ENCODE peak calls at places on chromosomes 11 and 22, in ten cellular contexts. F, C, Y, G, K, E, V, J, T and W are unnamed samples.

GRCh38 chr11:93330446-93330984 is at the start of gene DEUP1:
- DNase-seq in F (no peak), C (peak), Y (peak), G (no peak), K (peak), E (peak), V (no peak), J (no peak), T (no peak), W (no peak)

GRCh38 chr11:33920838-33921613 is 29.1 kb upstream of the LMO2 start:
- DNase-seq in F (no peak), C (no peak), Y (no peak), G (no peak), K (no peak), E (peak), V (no peak), J (peak), T (no peak), W (no peak)

GRCh38 chr22:27108425-27109114 is 451.2 kb downstream of the MIAT start:
- DNase-seq in F (no peak), C (peak), Y (peak), G (no peak), K (no peak), E (no peak), V (no peak), J (no peak), T (no peak), W (no peak)

GRCh38 chr11:47915407-47916137 is 64.8 kb upstream of the PTPRJ start:
- DNase-seq in F (no peak), C (peak), Y (no peak), G (peak), K (no peak), E (peak), V (no peak), J (no peak), T (no peak), W (no peak)

GRCh38 chr22:30701872-30702271 is 7.2 kb downstream of the OSBP2 start:
- DNase-seq in F (peak), C (no peak), Y (no peak), G (no peak), K (no peak), E (no peak), V (no peak), J (peak), T (peak), W (no peak)

GRCh38 chr11:70270877-70271634 is 566 bp downstream of the PPFIA1 start:
- DNase-seq in F (peak), C (peak), Y (no peak), G (peak), K (no peak), E (peak), V (no peak), J (peak), T (peak), W (no peak)

GRCh38 chr22:28034760-28035401 is 115.8 kb upstream of the PITPNB start:
- DNase-seq in F (peak), C (no peak), Y (peak), G (no peak), K (no peak), E (no peak), V (no peak), J (peak), T (peak), W (peak)

GRCh38 chr22:24445481-24446290 is 18.3 kb downstream of the ADORA2A start:
- DNase-seq in F (no peak), C (no peak), Y (no peak), G (peak), K (no peak), E (peak), V (no peak), J (no peak), T (no peak), W (no peak)

GRCh38 chr11:119788096-119788883 is 59.3 kb upstream of the NECTIN1 start:
- DNase-seq in F (no peak), C (no peak), Y (no peak), G (no peak), K (no peak), E (no peak), V (no peak), J (no peak), T (no peak), W (no peak)

GRCh38 chr11:74749127-74749964 is 697 bp downstream of the RNF169 start:
- DNase-seq in F (peak), C (peak), Y (peak), G (peak), K (no peak), E (peak), V (no peak), J (peak), T (no peak), W (peak)

GRCh38 chr11:112881461-112881860 is 79.8 kb upstream of the NCAM1 start:
- DNase-seq in F (no peak), C (peak), Y (peak), G (no peak), K (peak), E (no peak), V (no peak), J (no peak), T (no peak), W (peak)

GRCh38 chr11:115698243-115698642 is 194.0 kb upstream of the CADM1 start:
- DNase-seq in F (no peak), C (no peak), Y (no peak), G (no peak), K (no peak), E (no peak), V (no peak), J (no peak), T (no peak), W (no peak)

GRCh38 chr22:41425704-41426365 is 20.8 kb downstream of the TOB2 start:
- DNase-seq in F (no peak), C (no peak), Y (no peak), G (no peak), K (no peak), E (no peak), V (no peak), J (no peak), T (no peak), W (no peak)

GRCh38 chr11:72652871-72653615 is 21.2 kb downstream of the PDE2A start:
- DNase-seq in F (no peak), C (no peak), Y (peak), G (no peak), K (peak), E (no peak), V (no peak), J (no peak), T (no peak), W (peak)

GRCh38 chr11:11898648-11899047 is 56.9 kb downstream of the USP47 start:
- DNase-seq in F (no peak), C (no peak), Y (no peak), G (no peak), K (no peak), E (no peak), V (no peak), J (no peak), T (no peak), W (no peak)

GRCh38 chr11:119791047-119791446 is 62.0 kb upstream of the NECTIN1 start:
- DNase-seq in F (no peak), C (no peak), Y (no peak), G (no peak), K (no peak), E (no peak), V (no peak), J (no peak), T (no peak), W (no peak)

GRCh38 chr11:129021295-129021694 is 78.6 kb upstream of the TP53AIP1 start:
- DNase-seq in F (no peak), C (no peak), Y (no peak), G (no peak), K (no peak), E (no peak), V (no peak), J (no peak), T (no peak), W (no peak)

GRCh38 chr11:35039076-35039475 is 99.9 kb upstream of the CD44 start:
- DNase-seq in F (no peak), C (no peak), Y (no peak), G (no peak), K (no peak), E (no peak), V (no peak), J (no peak), T (no peak), W (no peak)

GRCh38 chr11:9527481-9528140 is 45.9 kb upstream of the WEE1 start:
- DNase-seq in F (peak), C (no peak), Y (no peak), G (no peak), K (no peak), E (no peak), V (no peak), J (peak), T (peak), W (peak)

GRCh38 chr11:110524227-110524626 is 94.5 kb downstream of the FDX1 start:
- DNase-seq in F (peak), C (no peak), Y (no peak), G (no peak), K (no peak), E (no peak), V (no peak), J (peak), T (peak), W (no peak)

GRCh38 chr11:67113231-67113721 is 5.8 kb upstream of the KDM2A start:
- DNase-seq in F (no peak), C (peak), Y (no peak), G (no peak), K (no peak), E (no peak), V (no peak), J (no peak), T (no peak), W (no peak)

GRCh38 chr11:4454031-4454430 is 4.9 kb downstream of the OR52K2 start:
- DNase-seq in F (peak), C (no peak), Y (no peak), G (no peak), K (no peak), E (no peak), V (no peak), J (no peak), T (no peak), W (no peak)

GRCh38 chr11:12075822-12076821 is 34.3 kb upstream of the MICAL2 start:
- DNase-seq in F (peak), C (peak), Y (no peak), G (no peak), K (peak), E (no peak), V (peak), J (peak), T (peak), W (peak)

GRCh38 chr11:68632802-68633201 is 51.5 kb upstream of the GAL start:
- DNase-seq in F (peak), C (peak), Y (peak), G (peak), K (peak), E (peak), V (no peak), J (peak), T (peak), W (peak)

GRCh38 chr11:9875402-9875801 is 211.5 kb downstream of the SWAP70 start:
- DNase-seq in F (no peak), C (no peak), Y (no peak), G (no peak), K (no peak), E (no peak), V (no peak), J (no peak), T (no peak), W (no peak)

GRCh38 chr11:67272327-67273259 is 6.3 kb downstream of the GRK2 start:
- DNase-seq in F (no peak), C (peak), Y (no peak), G (no peak), K (no peak), E (peak), V (no peak), J (no peak), T (no peak), W (no peak)

GRCh38 chr11:23778971-23779370 is 717.9 kb upstream of the LUZP2 start:
- DNase-seq in F (no peak), C (no peak), Y (no peak), G (no peak), K (no peak), E (no peak), V (no peak), J (no peak), T (no peak), W (no peak)

GRCh38 chr11:126919147-126919823 is 81.3 kb downstream of the KIRREL3 start:
- DNase-seq in F (no peak), C (no peak), Y (no peak), G (no peak), K (no peak), E (no peak), V (no peak), J (no peak), T (no peak), W (no peak)

GRCh38 chr22:50148166-50148500 is 22.4 kb upstream of the PANX2 start:
- DNase-seq in F (no peak), C (no peak), Y (no peak), G (no peak), K (no peak), E (no peak), V (no peak), J (no peak), T (no peak), W (no peak)